ENCODE peak calls at places on chromosomes 4 and X, in five cellular contexts. One of them, this sample, is unnamed.

GRCh38 chr4:94595880-94596483 is 144.2 kb downstream of the PDLIM5 start:
- DNase-seq in GM12864: peak
- DNase-seq in B cell: peak
- DNase-seq in activated T-helper 1 cell treated with anti-CD3 and anti-CD28 coated beads, Interleukin-2, amount 50 U/mL, for 16 hours: no peak
- DNase-seq in NCI-H774: no peak
- DNase-seq in this sample: no peak

GRCh38 chrX:123959281-123960063 is 2.0 kb upstream of the STAG2 start:
- DNase-seq in GM12864: no peak
- DNase-seq in B cell: peak
- DNase-seq in activated T-helper 1 cell treated with anti-CD3 and anti-CD28 coated beads, Interleukin-2, amount 50 U/mL, for 16 hours: no peak
- DNase-seq in NCI-H774: peak
- DNase-seq in this sample: peak

GRCh38 chrX:123184199-123184857 is at the start of gene GRIA3:
- DNase-seq in GM12864: no peak
- DNase-seq in B cell: no peak
- DNase-seq in activated T-helper 1 cell treated with anti-CD3 and anti-CD28 coated beads, Interleukin-2, amount 50 U/mL, for 16 hours: no peak
- DNase-seq in NCI-H774: no peak
- DNase-seq in this sample: no peak

GRCh38 chr4:175470141-175470540 is 341.9 kb downstream of the GPM6A start:
- DNase-seq in GM12864: no peak
- DNase-seq in B cell: no peak
- DNase-seq in activated T-helper 1 cell treated with anti-CD3 and anti-CD28 coated beads, Interleukin-2, amount 50 U/mL, for 16 hours: no peak
- DNase-seq in NCI-H774: no peak
- DNase-seq in this sample: no peak

GRCh38 chr4:47490550-47490949 is 5.5 kb downstream of the ATP10D start:
- DNase-seq in GM12864: no peak
- DNase-seq in B cell: no peak
- DNase-seq in activated T-helper 1 cell treated with anti-CD3 and anti-CD28 coated beads, Interleukin-2, amount 50 U/mL, for 16 hours: no peak
- DNase-seq in NCI-H774: no peak
- DNase-seq in this sample: no peak

GRCh38 chr4:2041234-2042130 is 17.6 kb upstream of the NAT8L start:
- DNase-seq in GM12864: peak
- DNase-seq in B cell: peak
- DNase-seq in activated T-helper 1 cell treated with anti-CD3 and anti-CD28 coated beads, Interleukin-2, amount 50 U/mL, for 16 hours: peak
- DNase-seq in NCI-H774: peak
- DNase-seq in this sample: peak

GRCh38 chr4:90495936-90496335 is 368.7 kb downstream of the CCSER1 start:
- DNase-seq in GM12864: no peak
- DNase-seq in B cell: no peak
- DNase-seq in activated T-helper 1 cell treated with anti-CD3 and anti-CD28 coated beads, Interleukin-2, amount 50 U/mL, for 16 hours: no peak
- DNase-seq in NCI-H774: peak
- DNase-seq in this sample: no peak

GRCh38 chr4:123705419-123705818 is 308.8 kb downstream of the SPRY1 start:
- DNase-seq in GM12864: no peak
- DNase-seq in B cell: no peak
- DNase-seq in activated T-helper 1 cell treated with anti-CD3 and anti-CD28 coated beads, Interleukin-2, amount 50 U/mL, for 16 hours: no peak
- DNase-seq in NCI-H774: no peak
- DNase-seq in this sample: no peak

GRCh38 chr4:133402616-133403015 is 253.5 kb downstream of the PCDH10 start:
- DNase-seq in GM12864: no peak
- DNase-seq in B cell: no peak
- DNase-seq in activated T-helper 1 cell treated with anti-CD3 and anti-CD28 coated beads, Interleukin-2, amount 50 U/mL, for 16 hours: no peak
- DNase-seq in NCI-H774: no peak
- DNase-seq in this sample: no peak

GRCh38 chr4:38177792-38178665 is 217.8 kb downstream of the PTTG2 start:
- DNase-seq in GM12864: no peak
- DNase-seq in B cell: peak
- DNase-seq in activated T-helper 1 cell treated with anti-CD3 and anti-CD28 coated beads, Interleukin-2, amount 50 U/mL, for 16 hours: peak
- DNase-seq in NCI-H774: no peak
- DNase-seq in this sample: peak

GRCh38 chr4:150328496-150328895 is 250.3 kb downstream of the DCLK2 start:
- DNase-seq in GM12864: no peak
- DNase-seq in B cell: no peak
- DNase-seq in activated T-helper 1 cell treated with anti-CD3 and anti-CD28 coated beads, Interleukin-2, amount 50 U/mL, for 16 hours: no peak
- DNase-seq in NCI-H774: no peak
- DNase-seq in this sample: no peak

GRCh38 chrX:22134681-22135080 is 102.6 kb downstream of the PHEX start:
- DNase-seq in GM12864: no peak
- DNase-seq in B cell: no peak
- DNase-seq in activated T-helper 1 cell treated with anti-CD3 and anti-CD28 coated beads, Interleukin-2, amount 50 U/mL, for 16 hours: no peak
- DNase-seq in NCI-H774: no peak
- DNase-seq in this sample: no peak

GRCh38 chr4:19329077-19329476 is 922.6 kb upstream of the SLIT2 start:
- DNase-seq in GM12864: no peak
- DNase-seq in B cell: no peak
- DNase-seq in activated T-helper 1 cell treated with anti-CD3 and anti-CD28 coated beads, Interleukin-2, amount 50 U/mL, for 16 hours: no peak
- DNase-seq in NCI-H774: no peak
- DNase-seq in this sample: no peak

GRCh38 chr4:34422472-34422871 is 1821.8 kb downstream of the ARAP2 start:
- DNase-seq in GM12864: no peak
- DNase-seq in B cell: no peak
- DNase-seq in activated T-helper 1 cell treated with anti-CD3 and anti-CD28 coated beads, Interleukin-2, amount 50 U/mL, for 16 hours: no peak
- DNase-seq in NCI-H774: no peak
- DNase-seq in this sample: no peak

This sample was measured in T-helper 9 cell.